ENCODE peak calls at places on chromosomes 5 and 9, in four cellular contexts. I is cardiac fibroblast, X is HFF-Myc, C is OCI-LY7. P is an unnamed sample.
A peak's percentile ranks its signal among the peaks of the same experiment; 100 is the strongest.

GRCh38 chr5:141476132-141476909 is 555 bp downstream of the PCDHGC3 start:
- DNase-seq in I (peak; percentile 81), X (peak; percentile 50), C (peak; percentile 43), P (peak; percentile 82)

GRCh38 chr5:16617272-16617973 is 626 bp upstream of the RETREG1 start:
- DNase-seq in I (no peak), X (no peak), C (no peak), P (no peak)

GRCh38 chr9:79446540-79447307 is 125.0 kb upstream of the TLE4 start:
- DNase-seq in I (no peak), X (no peak), C (no peak), P (no peak)

GRCh38 chr9:102594216-102594615 is 400.9 kb upstream of the CYLC2 start:
- DNase-seq in I (no peak), X (no peak), C (no peak), P (no peak)

GRCh38 chr9:94908583-94909249 is 182.2 kb downstream of the AOPEP start:
- DNase-seq in I (no peak), X (no peak), C (no peak), P (peak; percentile 28)

GRCh38 chr9:8143677-8144076 is 344.1 kb upstream of the DMAC1 start:
- DNase-seq in I (no peak), X (no peak), C (no peak), P (no peak)

GRCh38 chr5:32309766-32310165 is 3.0 kb downstream of the MTMR12 start:
- DNase-seq in I (no peak), X (no peak), C (no peak), P (no peak)

GRCh38 chr9:128743421-128743820 is 19.5 kb upstream of the ZDHHC12 start:
- DNase-seq in I (no peak), X (no peak), C (no peak), P (no peak)

GRCh38 chr9:83425240-83425639 is 113.0 kb downstream of the FRMD3 start:
- DNase-seq in I (no peak), X (no peak), C (no peak), P (no peak)

GRCh38 chr9:109063765-109064164 is 50.5 kb upstream of the CTNNAL1 start:
- DNase-seq in I (peak; percentile 8), X (peak; percentile 2), C (no peak), P (peak; percentile 11)

GRCh38 chr5:102668220-102668930 is 86.7 kb upstream of the PAM start:
- DNase-seq in I (no peak), X (no peak), C (no peak), P (no peak)

GRCh38 chr5:131539251-131539650 is 95.8 kb downstream of the RAPGEF6 start:
- DNase-seq in I (no peak), X (no peak), C (no peak), P (no peak)

GRCh38 chr9:18675973-18676372 is 202.0 kb downstream of the ADAMTSL1 start:
- DNase-seq in I (no peak), X (no peak), C (no peak), P (no peak)

GRCh38 chr5:159560073-159560472 is 229.8 kb upstream of the IL12B start:
- DNase-seq in I (no peak), X (no peak), C (no peak), P (no peak)

GRCh38 chr9:130858734-130859705 is 24.0 kb downstream of the ABL1 start:
- DNase-seq in I (peak; percentile 29), X (no peak), C (no peak), P (no peak)

GRCh38 chr9:126545116-126545515 is 68.6 kb upstream of the LMX1B start:
- DNase-seq in I (no peak), X (no peak), C (no peak), P (no peak)

GRCh38 chr9:88953401-88954029 is 37.8 kb upstream of the S1PR3 start:
- DNase-seq in I (peak; percentile 63), X (no peak), C (no peak), P (peak; percentile 88)

GRCh38 chr5:89236900-89237299 is 353.9 kb upstream of the MEF2C start:
- DNase-seq in I (no peak), X (no peak), C (no peak), P (peak; percentile 9)

GRCh38 chr9:64773491-64773931 is 511.5 kb downstream of the FOXD4L5 start:
- DNase-seq in I (no peak), X (no peak), C (peak; percentile 22), P (no peak)

GRCh38 chr5:53318303-53318702 is 162.1 kb upstream of the FST start:
- DNase-seq in I (no peak), X (no peak), C (no peak), P (no peak)
- TF ChIP-seq CTCF in I (peak; percentile 8), X (peak; percentile 7), C (peak; percentile 44), P (no peak)

DNA sequence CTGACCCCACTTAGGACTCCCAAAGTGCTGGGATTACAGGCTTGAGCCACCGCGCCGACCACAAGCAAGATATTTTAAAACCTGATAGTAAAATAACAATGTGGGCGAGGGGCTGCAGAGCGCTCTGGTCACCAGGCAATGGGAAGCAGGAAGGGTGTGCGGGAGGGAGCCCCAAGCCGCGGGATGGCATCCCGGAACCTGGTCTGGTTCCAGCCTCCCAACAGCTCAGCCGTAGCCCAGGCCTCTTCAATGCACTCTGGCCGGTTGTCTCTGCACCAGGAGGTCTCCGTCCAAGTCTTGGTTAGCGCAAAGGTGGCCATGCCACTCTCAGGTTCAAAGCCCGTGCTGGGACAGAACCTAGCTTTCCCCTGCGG is 694 bp upstream of the UAP1L1 start:
- DNase-seq in I (no peak), X (no peak), C (no peak), P (no peak)
- H3K4me3 ChIP-seq in I (peak overlapping the region; percentile 36), X (peak overlapping the region; percentile 61), C (peak overlapping the region; percentile 72), P (peak overlapping the region; percentile 39)

DNA sequence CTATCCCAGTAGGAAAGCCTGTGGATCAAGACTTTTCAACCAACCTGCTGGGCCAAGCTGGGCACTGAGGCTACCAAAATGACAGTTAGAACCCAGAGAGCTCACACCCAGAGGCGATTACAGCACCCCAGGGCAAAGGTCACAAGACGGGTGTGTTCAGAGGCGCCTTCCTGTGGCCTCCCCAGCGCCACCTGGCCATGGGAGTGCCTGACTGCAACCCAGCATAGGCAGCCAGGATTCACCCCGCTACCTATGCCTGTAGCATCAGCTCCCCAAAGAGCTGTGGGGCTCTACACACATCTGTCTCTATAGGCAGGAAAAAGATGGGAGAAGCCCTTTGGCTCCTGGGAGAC is 33.5 kb downstream of the PDGFRB start:
- DNase-seq in I (no peak), X (no peak), C (peak; percentile 24), P (no peak)
- TF ChIP-seq CTCF in I (peak; percentile 26), X (peak; percentile 20), C (peak; percentile 72), P (peak; percentile 11)

DNA sequence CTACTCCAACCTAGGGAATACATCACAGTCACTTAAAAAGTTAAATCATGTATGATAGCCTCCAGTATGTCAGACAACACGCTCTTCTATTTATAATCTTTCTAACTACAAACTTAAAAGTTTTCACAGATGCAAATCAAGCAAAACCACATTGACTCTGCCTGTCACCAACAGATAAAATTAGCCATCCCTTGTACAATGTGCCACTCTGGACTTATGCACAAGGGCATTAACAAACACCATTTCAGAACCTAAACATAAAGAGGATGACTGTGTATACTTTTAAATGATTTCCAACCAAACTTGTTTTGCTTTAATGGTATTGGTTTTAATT is 14.7 kb downstream of the ERP44 start:
- DNase-seq in I (no peak), X (no peak), C (peak; percentile 77), P (no peak)
- H3K4me3 ChIP-seq in I (no peak overlapping the region), X (no peak overlapping the region), C (peak overlapping the region; percentile 68), P (no peak overlapping the region)

GRCh38 chr5:150710165-150710564 is 9.3 kb upstream of the RBM22 start:
- DNase-seq in I (peak; percentile 36), X (no peak), C (peak; percentile 28), P (no peak)
- TF ChIP-seq CTCF in I (peak; percentile 11), X (no peak), C (peak; percentile 77), P (peak; percentile 23)

DNA sequence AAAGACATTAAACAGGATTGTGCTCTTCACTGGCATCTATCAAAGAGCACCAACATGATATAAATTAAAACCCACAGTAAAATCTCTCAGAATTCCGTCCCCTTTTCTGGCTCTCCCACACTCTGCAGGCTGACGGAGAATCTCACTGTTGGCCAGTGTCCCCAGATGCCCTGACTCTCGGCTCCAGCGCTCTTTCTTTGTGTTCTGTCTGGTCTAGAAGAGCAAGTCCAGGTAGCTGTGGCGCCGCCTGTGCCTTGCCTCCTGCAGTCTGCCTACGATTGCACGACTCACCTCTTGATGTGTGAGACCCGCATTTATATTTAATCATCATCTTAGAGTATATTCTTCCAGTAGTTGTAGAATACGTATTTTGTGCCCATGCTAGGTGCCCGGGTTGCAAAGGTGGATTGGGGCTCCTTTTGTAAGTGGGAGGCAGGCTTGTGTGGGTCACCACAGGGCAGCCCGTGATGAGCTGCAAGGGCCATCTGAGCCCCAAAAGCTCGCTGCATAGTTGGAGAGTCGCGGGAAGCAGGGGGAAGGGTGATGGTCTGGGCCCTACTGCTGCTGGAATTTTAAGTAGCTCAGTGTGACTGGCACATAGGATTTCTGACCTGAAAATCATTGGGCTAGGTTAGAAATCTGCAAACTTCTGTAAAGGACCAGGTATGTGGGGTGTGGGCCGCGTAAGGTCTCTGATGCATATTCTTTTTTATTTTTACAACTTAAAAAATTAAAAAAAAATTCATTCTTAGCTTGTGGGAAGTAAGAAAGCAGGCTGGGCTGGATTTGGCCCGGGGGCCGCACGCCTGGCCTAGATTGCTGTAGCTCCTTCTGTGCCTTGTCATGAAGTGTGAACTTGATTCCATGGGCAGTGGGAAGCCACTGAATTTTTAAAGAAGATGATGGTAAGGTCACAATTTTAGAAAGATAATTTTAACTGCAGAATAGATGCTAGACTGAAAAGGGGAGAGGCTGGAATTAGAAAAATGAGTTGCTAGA is 55.8 kb downstream of the EHMT1 start:
- DNase-seq in I (no peak), X (no peak), C (no peak), P (no peak)
- H3K4me3 ChIP-seq in I (no peak overlapping the region), X (no peak overlapping the region), C (peak overlapping the region; percentile 48), P (no peak overlapping the region)

P was measured in fibroblast of mammary gland.